ENCODE peak calls at places on chromosomes 16 and 17, in six cellular contexts. Y is aorta; X is BE2C; P is IMR-90; Z is heart left ventricle; L is CD8-positive, alpha-beta T cell. N is an unnamed sample.

GRCh38 chr17:72985882-72986720 is 106.4 kb downstream of the SLC39A11 start:
- DNase-seq in Y (peak; percentile 77), X (peak; percentile 82), P (peak; percentile 80), Z (peak; percentile 60), L (peak; percentile 39), N (peak; percentile 70)

GRCh38 chr16:11836653-11837244 is 14.6 kb downstream of the RSL1D1 start:
- DNase-seq in Y (no peak), X (no peak), P (peak; percentile 87), Z (no peak), L (no peak), N (no peak)

GRCh38 chr17:61955621-61956020 is 27.8 kb upstream of the INTS2 start:
- DNase-seq in Y (no peak), X (no peak), P (no peak), Z (no peak), L (no peak), N (no peak)

GRCh38 chr16:50644730-50645129 is 36.4 kb downstream of the SNX20 start:
- DNase-seq in Y (no peak), X (no peak), P (no peak), Z (no peak), L (peak; percentile 37), N (no peak)

GRCh38 chr17:16989230-16989952 is 17.5 kb upstream of the TNFRSF13B start:
- DNase-seq in Y (no peak), X (no peak), P (no peak), Z (no peak), L (peak; percentile 20), N (no peak)

GRCh38 chr16:85615852-85616607 is 2.9 kb downstream of the GSE1 start:
- DNase-seq in Y (peak; percentile 92), X (peak; percentile 93), P (peak; percentile 81), Z (peak; percentile 77), L (peak; percentile 83), N (peak; percentile 85)

GRCh38 chr17:17300624-17301568 is 2.3 kb upstream of the NT5M start:
- DNase-seq in Y (peak; percentile 83), X (no peak), P (peak; percentile 51), Z (peak; percentile 53), L (peak; percentile 49), N (no peak)

GRCh38 chr16:57764341-57765159 is 29.0 kb downstream of the KATNB1 start:
- DNase-seq in Y (no peak), X (peak; percentile 99), P (peak; percentile 90), Z (peak; percentile 48), L (no peak), N (no peak)

GRCh38 chr17:39767147-39767546 is 29.4 kb downstream of the GRB7 start:
- DNase-seq in Y (no peak), X (no peak), P (no peak), Z (no peak), L (no peak), N (no peak)

GRCh38 chr16:27429330-27429871 is 27.4 kb downstream of the IL21R start:
- DNase-seq in Y (no peak), X (no peak), P (no peak), Z (no peak), L (peak; percentile 2), N (peak; percentile 16)

GRCh38 chr16:28596840-28597691 is at the start of gene SULT1A2:
- DNase-seq in Y (no peak), X (no peak), P (no peak), Z (no peak), L (no peak), N (no peak)

GRCh38 chr17:81044764-81045589 is 10.0 kb downstream of the BAIAP2 start:
- DNase-seq in Y (peak; percentile 93), X (peak; percentile 77), P (peak; percentile 79), Z (peak; percentile 92), L (no peak), N (peak; percentile 94)

GRCh38 chr16:4474192-4474961 is at the start of gene NMRAL1:
- DNase-seq in Y (peak; percentile 96), X (peak; percentile 88), P (peak; percentile 80), Z (peak; percentile 87), L (peak; percentile 90), N (peak; percentile 94)

GRCh38 chr17:55332296-55333041 is 67.7 kb downstream of the HLF start:
- DNase-seq in Y (no peak), X (no peak), P (no peak), Z (no peak), L (no peak), N (no peak)

GRCh38 chr16:67150058-67150832 is 553 bp downstream of the B3GNT9 start:
- DNase-seq in Y (peak; percentile 87), X (peak; percentile 72), P (peak; percentile 55), Z (peak; percentile 75), L (no peak), N (no peak)

GRCh38 chr17:48915459-48916282 is 7.5 kb downstream of the UBE2Z start:
- DNase-seq in Y (no peak), X (no peak), P (peak; percentile 93), Z (no peak), L (no peak), N (no peak)

GRCh38 chr16:29926675-29927522 is 873 bp upstream of the KCTD13 start:
- DNase-seq in Y (peak; percentile 32), X (peak; percentile 20), P (peak; percentile 23), Z (no peak), L (no peak), N (no peak)

GRCh38 chr16:64589836-64590235 is 532.0 kb downstream of the CDH11 start:
- DNase-seq in Y (no peak), X (no peak), P (peak; percentile 69), Z (no peak), L (no peak), N (no peak)

GRCh38 chr16:52318259-52319008 is 228.5 kb downstream of the TOX3 start:
- DNase-seq in Y (no peak), X (no peak), P (no peak), Z (no peak), L (no peak), N (no peak)

GRCh38 chr17:45223541-45224528 is 2.1 kb downstream of the FMNL1 start:
- DNase-seq in Y (no peak), X (peak; percentile 54), P (no peak), Z (peak; percentile 28), L (peak; percentile 46), N (no peak)

GRCh38 chr16:27237229-27238015 is 31.1 kb downstream of the NSMCE1 start:
- DNase-seq in Y (no peak), X (no peak), P (no peak), Z (no peak), L (peak; percentile 75), N (no peak)

GRCh38 chr16:81029930-81030604 is 5.6 kb upstream of the ATMIN start:
- DNase-seq in Y (no peak), X (no peak), P (no peak), Z (no peak), L (no peak), N (no peak)

GRCh38 chr16:68825427-68825826 is 17.9 kb upstream of the TANGO6 start:
- DNase-seq in Y (no peak), X (no peak), P (no peak), Z (no peak), L (no peak), N (no peak)

GRCh38 chr16:53714080-53715050 is 10.4 kb downstream of the FTO start:
- DNase-seq in Y (no peak), X (no peak), P (no peak), Z (no peak), L (no peak), N (no peak)

GRCh38 chr17:9767432-9767991 is 23.9 kb downstream of the DHRS7C start:
- DNase-seq in Y (peak; percentile 41), X (no peak), P (no peak), Z (no peak), L (no peak), N (no peak)

DNA sequence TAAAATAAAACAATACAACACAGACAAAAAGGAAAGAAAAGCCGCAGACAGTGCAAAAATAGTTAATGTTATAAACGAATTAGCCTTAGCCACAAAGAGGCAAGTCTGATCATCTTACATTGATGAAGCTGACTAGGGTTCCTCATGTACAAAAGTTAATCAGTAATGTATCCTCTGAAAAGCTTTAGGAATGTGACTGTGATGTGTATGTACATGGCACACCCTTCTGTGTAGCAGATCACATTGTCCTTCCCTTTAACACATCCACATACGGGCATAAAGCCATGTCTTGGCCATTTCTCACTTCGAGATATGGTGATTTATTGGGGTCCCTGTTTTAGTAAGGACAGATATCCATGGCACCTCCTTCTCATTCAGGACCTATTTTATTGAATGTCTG is 1327.5 kb upstream of the CDH8 start:
- DNase-seq in Y (no peak), X (no peak), P (no peak), Z (no peak), L (no peak), N (no peak)
- H3K4me1 ChIP-seq in Y (no peaks in the 10 kb centered on the region), X (no peaks in the 10 kb centered on the region), P (no peaks in the 10 kb centered on the region), Z (no peaks in the 10 kb centered on the region), L (no peaks in the 10 kb centered on the region), N (no peaks in the 10 kb centered on the region)

GRCh38 chr16:59913666-59914065 is 1179.5 kb upstream of the GOT2 start:
- DNase-seq in Y (no peak), X (no peak), P (no peak), Z (no peak), L (no peak), N (no peak)
- H3K9me3 ChIP-seq in Y (no peaks in the 10 kb centered on the region), X (no peaks in the 10 kb centered on the region), P (no peaks in the 10 kb centered on the region), Z (no peaks in the 10 kb centered on the region), L (no peaks in the 10 kb centered on the region), N (no peaks in the 10 kb centered on the region)

GRCh38 chr17:82332669-82333278 is 792 bp downstream of the SECTM1 start:
- DNase-seq in Y (no peak), X (peak; percentile 16), P (peak; percentile 55), Z (peak; percentile 69), L (peak; percentile 35), N (peak; percentile 73)
- H3K4me1 ChIP-seq in Y (no peaks in the 10 kb centered on the region), X (peaks cover 48% of the 10 kb centered on the region), P (peaks cover 24% of the 10 kb centered on the region), Z (peaks cover 34% of the 10 kb centered on the region), L (peaks cover 25% of the 10 kb centered on the region), N (no peaks in the 10 kb centered on the region)

DNA sequence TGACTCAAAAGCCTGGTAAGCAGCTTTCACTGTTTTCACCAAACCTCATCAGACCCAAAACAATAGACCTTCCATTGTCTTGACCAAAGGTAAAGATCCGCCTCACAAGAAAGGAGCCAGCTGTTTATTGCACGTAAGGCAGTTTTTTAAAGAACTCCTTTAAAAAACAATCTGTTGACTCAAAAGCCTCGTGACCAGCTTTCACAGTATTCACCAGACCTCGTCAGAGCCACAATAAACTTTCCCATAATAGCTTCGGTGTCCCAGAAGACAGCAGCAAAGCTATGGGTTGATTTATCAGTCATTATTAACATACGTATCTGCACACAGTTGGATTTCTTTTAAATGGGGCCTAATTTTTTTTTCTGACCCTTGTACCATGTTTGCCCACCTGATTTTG is 17.4 kb upstream of the HELZ start:
- DNase-seq in Y (no peak), X (no peak), P (no peak), Z (no peak), L (no peak), N (no peak)
- H3K9me3 ChIP-seq in Y (no peaks in the 10 kb centered on the region), X (no peaks in the 10 kb centered on the region), P (no peaks in the 10 kb centered on the region), Z (no peaks in the 10 kb centered on the region), L (no peaks in the 10 kb centered on the region), N (no peaks in the 10 kb centered on the region)

GRCh38 chr16:14640538-14640937 is 7.8 kb downstream of the BFAR start:
- DNase-seq in Y (no peak), X (no peak), P (no peak), Z (no peak), L (no peak), N (no peak)
- H3K4me1 ChIP-seq in Y (no peaks in the 10 kb centered on the region), X (no peaks in the 10 kb centered on the region), P (no peaks in the 10 kb centered on the region), Z (peaks cover 7% of the 10 kb centered on the region), L (peaks cover 5% of the 10 kb centered on the region), N (no peaks in the 10 kb centered on the region)

DNA sequence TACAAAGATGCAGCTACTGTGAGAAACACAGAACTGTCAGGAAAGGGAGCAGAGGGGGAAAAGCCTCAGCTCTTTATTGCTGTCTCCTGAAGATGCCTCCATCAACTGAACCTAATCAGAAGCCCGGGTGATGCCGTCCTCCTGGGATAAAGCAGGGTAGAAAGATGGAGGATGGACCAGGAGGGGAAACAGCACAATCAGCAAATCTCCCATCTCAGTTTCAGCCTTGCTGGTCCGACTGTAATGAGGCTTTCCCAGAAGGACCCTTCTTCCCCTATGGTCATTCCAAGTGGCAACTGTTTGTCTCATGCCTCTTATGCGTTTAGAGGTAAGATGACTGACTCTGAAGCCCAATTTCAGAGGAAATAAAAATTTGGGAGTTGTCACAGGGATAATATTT is 24.3 kb downstream of the ZFP1 start:
- DNase-seq in Y (no peak), X (no peak), P (no peak), Z (no peak), L (no peak), N (no peak)
- H3K9me3 ChIP-seq in Y (peaks cover 14% of the 10 kb centered on the region), X (peaks cover 7% of the 10 kb centered on the region), P (peaks cover 75% of the 10 kb centered on the region), Z (peaks cover 11% of the 10 kb centered on the region), L (peaks cover 32% of the 10 kb centered on the region), N (peaks cover 74% of the 10 kb centered on the region)